ENCODE peak calls at places on chromosomes 5 and 9, in four cellular contexts. O is endothelial cell, F is fibroblast of the aortic adventitia, R is IMR-90. N is an unnamed sample.

GRCh38 chr5:133610489-133611356 is 1.6 kb downstream of the FSTL4 start:
- DNase-seq in O (peak; percentile 81), F (no peak), R (no peak), N (no peak)

GRCh38 chr5:153222956-153223355 is 267.5 kb upstream of the GRIA1 start:
- DNase-seq in O (no peak), F (no peak), R (no peak), N (no peak)

GRCh38 chr9:128190516-128191405 is 611 bp downstream of the CIZ1 start:
- DNase-seq in O (no peak), F (peak; percentile 17), R (no peak), N (no peak)

GRCh38 chr9:121684381-121685145 is 33.1 kb downstream of the DAB2IP start:
- DNase-seq in O (peak; percentile 69), F (peak; percentile 35), R (no peak), N (no peak)

GRCh38 chr5:14522721-14523120 is 58.9 kb upstream of the OTULINL start:
- DNase-seq in O (no peak), F (no peak), R (no peak), N (no peak)

GRCh38 chr5:18305288-18305899 is 671.1 kb downstream of the TAF11L14 start:
- DNase-seq in O (peak; percentile 46), F (peak; percentile 47), R (peak; percentile 39), N (no peak)

GRCh38 chr5:9608093-9608492 is 22.1 kb downstream of the TAS2R1 start:
- DNase-seq in O (no peak), F (no peak), R (no peak), N (no peak)

GRCh38 chr5:134371834-134372340 is 518 bp downstream of the UBE2B start:
- DNase-seq in O (peak; percentile 35), F (peak; percentile 30), R (peak; percentile 26), N (no peak)

GRCh38 chr9:92974696-92975451 is 27.6 kb downstream of the FGD3 start:
- DNase-seq in O (no peak), F (no peak), R (no peak), N (no peak)

GRCh38 chr9:2050236-2050635 is 35.1 kb downstream of the SMARCA2 start:
- DNase-seq in O (no peak), F (no peak), R (peak; percentile 20), N (no peak)

GRCh38 chr9:7243838-7244237 is 486.1 kb downstream of the KDM4C start:
- DNase-seq in O (no peak), F (no peak), R (no peak), N (no peak)

GRCh38 chr9:19137282-19137681 is 10.0 kb upstream of the PLIN2 start:
- DNase-seq in O (no peak), F (peak; percentile 60), R (peak; percentile 83), N (no peak)

GRCh38 chr9:93093081-93093448 is 3.0 kb upstream of the CARD19 start:
- DNase-seq in O (no peak), F (no peak), R (no peak), N (peak; percentile 12)

GRCh38 chr5:153153086-153153485 is 337.4 kb upstream of the GRIA1 start:
- DNase-seq in O (no peak), F (peak; percentile 3), R (no peak), N (no peak)

GRCh38 chr5:56851258-56851941 is 36.1 kb downstream of the MAP3K1 start:
- DNase-seq in O (no peak), F (no peak), R (peak; percentile 47), N (no peak)

GRCh38 chr9:7756088-7756487 is 43.5 kb downstream of the DMAC1 start:
- DNase-seq in O (no peak), F (no peak), R (no peak), N (no peak)

GRCh38 chr9:4622016-4622415 is 40.1 kb upstream of the PLPP6 start:
- DNase-seq in O (no peak), F (no peak), R (no peak), N (no peak)

GRCh38 chr5:1291611-1292080 is 3.2 kb downstream of the TERT start:
- DNase-seq in O (peak; percentile 3), F (no peak), R (no peak), N (no peak)

GRCh38 chr5:171369056-171369455 is 18.6 kb upstream of the NPM1 start:
- DNase-seq in O (no peak), F (no peak), R (no peak), N (no peak)

GRCh38 chr9:91485006-91485405 is 61.4 kb upstream of the NFIL3 start:
- DNase-seq in O (no peak), F (no peak), R (no peak), N (no peak)

GRCh38 chr5:88438006-88438405 is 169.4 kb upstream of the TMEM161B start:
- DNase-seq in O (no peak), F (peak; percentile 0), R (no peak), N (no peak)

GRCh38 chr9:35906923-35907699 is 1.1 kb downstream of the HRCT1 start:
- DNase-seq in O (peak; percentile 15), F (peak; percentile 91), R (peak; percentile 75), N (no peak)

GRCh38 chr5:38113456-38113855 is 144.9 kb upstream of the EGFLAM start:
- DNase-seq in O (no peak), F (no peak), R (no peak), N (no peak)

GRCh38 chr9:16627967-16628366 is 242.5 kb downstream of the BNC2 start:
- DNase-seq in O (no peak), F (peak; percentile 98), R (peak; percentile 96), N (no peak)

GRCh38 chr5:17309462-17309861 is 92.0 kb downstream of the BASP1 start:
- DNase-seq in O (no peak), F (no peak), R (no peak), N (no peak)

GRCh38 chr9:121353246-121353975 is 16.6 kb downstream of the STOM start:
- DNase-seq in O (no peak), F (no peak), R (no peak), N (no peak)

GRCh38 chr5:163910226-163910625 is 404.8 kb downstream of the MAT2B start:
- DNase-seq in O (no peak), F (peak; percentile 67), R (peak; percentile 45), N (no peak)

GRCh38 chr5:72271696-72272095 is 48.3 kb downstream of the MRPS27 start:
- DNase-seq in O (no peak), F (no peak), R (no peak), N (no peak)

GRCh38 chr5:38166832-38167231 is 91.5 kb upstream of the EGFLAM start:
- DNase-seq in O (no peak), F (no peak), R (no peak), N (no peak)

DNA sequence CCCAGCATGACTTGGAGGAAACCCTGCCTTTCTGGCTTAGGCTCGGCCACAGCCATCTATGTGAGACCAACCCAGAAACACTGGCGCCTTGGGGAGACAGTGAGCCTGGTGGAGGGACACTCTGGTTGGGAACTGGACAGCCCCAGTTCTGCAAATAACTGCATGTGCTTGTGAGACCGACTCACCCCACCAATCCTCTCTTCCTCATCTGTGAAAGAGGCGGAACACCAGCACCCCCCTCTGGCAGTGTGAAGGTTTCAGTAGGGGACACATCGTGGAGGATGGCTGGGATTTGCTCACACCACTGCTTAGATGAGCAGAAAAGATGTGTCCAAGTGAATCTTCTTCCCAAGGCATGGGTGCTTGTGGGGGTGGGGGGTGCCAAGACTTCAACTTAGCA is 43.4 kb upstream of the N4BP3 start:
- DNase-seq in O (peak; percentile 71), F (peak; percentile 22), R (peak; percentile 26), N (no peak)
- TF ChIP-seq CTCF in O (no peak), F (peak; percentile 39), R (peak; percentile 42), N (no peak)

GRCh38 chr9:30039712-30040111 is 2344.7 kb upstream of the ACO1 start:
- DNase-seq in O (no peak), F (no peak), R (no peak), N (no peak)
- TF ChIP-seq CTCF in O (peak; percentile 41), F (no peak), R (no peak), N (no peak)

GRCh38 chr9:34443533-34443932 is 14.8 kb downstream of the FAM219A start:
- DNase-seq in O (no peak), F (no peak), R (no peak), N (no peak)
- TF ChIP-seq CTCF in O (no peak), F (no peak), R (no peak), N (no peak)

DNA sequence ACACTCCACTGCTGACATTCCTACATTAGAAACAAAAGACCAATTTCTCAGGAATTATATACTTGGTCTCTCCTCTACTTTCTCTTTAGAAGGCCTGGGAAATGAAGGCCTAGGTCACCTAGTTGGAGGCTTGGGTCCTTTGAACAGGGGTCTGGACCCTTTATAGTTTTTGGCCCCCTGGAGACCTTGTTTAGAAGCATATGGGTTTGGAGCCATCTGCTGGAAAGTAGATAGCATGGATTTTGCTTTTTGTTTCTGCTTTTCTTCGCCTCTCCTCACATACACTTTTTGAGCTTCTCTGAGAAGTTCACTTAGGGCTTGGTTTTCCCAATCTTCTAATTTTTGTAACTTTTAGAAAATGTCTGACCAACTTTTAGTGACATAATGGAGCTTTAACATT is 67.1 kb upstream of the CDK20 start:
- DNase-seq in O (no peak), F (peak; percentile 53), R (peak; percentile 22), N (no peak)
- TF ChIP-seq CTCF in O (no peak), F (peak; percentile 71), R (peak; percentile 54), N (no peak)

DNA sequence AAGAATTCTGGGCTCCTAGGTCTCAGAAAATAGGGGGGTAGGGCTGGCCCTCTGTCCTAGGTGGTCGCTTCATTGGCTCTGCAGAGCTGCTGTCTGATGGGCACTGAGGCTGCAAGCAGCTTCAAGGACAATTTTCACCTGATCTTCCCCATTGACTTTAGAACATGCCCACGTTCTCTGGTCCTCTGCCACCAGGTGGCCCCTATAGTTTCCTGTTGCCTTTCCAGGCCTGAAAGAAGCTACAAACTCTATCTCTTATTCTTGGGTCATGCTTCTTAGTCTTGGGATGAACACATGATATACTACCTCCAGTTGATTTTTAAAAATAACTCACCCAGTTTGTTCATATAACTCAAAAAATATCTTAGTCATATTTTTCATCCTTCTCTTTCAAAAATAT is 26.3 kb downstream of the SPZ1 start:
- DNase-seq in O (peak; percentile 34), F (no peak), R (no peak), N (no peak)
- TF ChIP-seq CTCF in O (peak; percentile 38), F (peak; percentile 10), R (peak; percentile 14), N (no peak)

DNA sequence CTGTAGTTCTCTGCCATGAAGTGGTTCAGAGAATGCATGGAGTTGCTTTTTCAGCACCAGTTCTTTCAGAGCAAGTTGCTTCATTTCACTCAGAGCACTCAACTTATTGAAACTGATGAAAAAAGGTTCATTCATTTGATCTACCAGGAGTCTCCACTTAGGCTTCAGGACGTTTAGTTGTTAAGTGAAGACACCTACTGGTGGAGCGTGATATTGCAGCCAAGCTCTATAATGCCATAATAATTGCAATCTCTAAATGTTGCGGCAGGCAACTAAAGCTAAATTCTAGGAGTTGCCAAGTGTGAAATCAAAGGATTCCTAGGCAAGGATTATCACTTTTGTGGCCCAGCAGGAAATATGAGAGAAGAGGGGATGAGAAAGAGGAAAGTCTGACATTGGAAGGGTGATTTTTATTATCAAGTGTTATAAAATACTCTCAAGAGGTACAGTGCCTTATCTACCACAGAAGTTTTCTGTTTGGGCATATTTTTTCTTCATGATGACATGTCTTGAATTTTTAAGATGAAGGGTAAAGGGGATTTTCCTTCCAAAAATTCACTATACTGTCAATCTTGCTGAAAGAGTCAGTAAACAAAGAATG is 83.6 kb downstream of the SH3PXD2B start:
- DNase-seq in O (peak; percentile 23), F (peak; percentile 66), R (peak; percentile 71), N (peak; percentile 57)
- TF ChIP-seq CTCF in O (peak; percentile 91), F (peak; percentile 78), R (peak; percentile 63), N (no peak)

N was measured in omental fat pad.